ENCODE peak calls at places on chromosomes 12 and 14, in eight cellular contexts. J is upper lobe of right lung; S is endothelial cell of umbilical vein; C is tibial artery; V is CD4-positive, CD25-positive, alpha-beta regulatory T cell; Y is upper lobe of left lung; Z is heart left ventricle; Q is OCI-LY7. N is an unnamed sample.

GRCh38 chr12:32437095-32437515 is 37.7 kb downstream of the FGD4 start:
- DNase-seq in J (no peak), S (peak; percentile 81), C (no peak), V (no peak), Y (no peak), Z (no peak), Q (no peak), N (no peak)

GRCh38 chr12:27627123-27627835 is 69.0 kb upstream of the REP15 start:
- DNase-seq in J (no peak), S (peak; percentile 75), C (peak; percentile 49), V (no peak), Y (no peak), Z (no peak), Q (no peak), N (no peak)

GRCh38 chr12:85951823-85952222 is 77.7 kb downstream of the NTS start:
- DNase-seq in J (no peak), S (peak; percentile 55), C (no peak), V (no peak), Y (no peak), Z (no peak), Q (no peak), N (no peak)

GRCh38 chr12:11863988-11864387 is 206.8 kb upstream of the BCL2L14 start:
- DNase-seq in J (no peak), S (peak; percentile 89), C (no peak), V (no peak), Y (no peak), Z (peak; percentile 48), Q (no peak), N (no peak)

GRCh38 chr12:46489951-46490388 is 117.4 kb upstream of the SLC38A2 start:
- DNase-seq in J (no peak), S (peak; percentile 14), C (no peak), V (no peak), Y (no peak), Z (no peak), Q (no peak), N (no peak)

GRCh38 chr12:38890102-38890501 is 15.3 kb downstream of the CPNE8 start:
- DNase-seq in J (no peak), S (peak; percentile 39), C (no peak), V (no peak), Y (no peak), Z (no peak), Q (no peak), N (no peak)

GRCh38 chr14:24136684-24137528 is 912 bp downstream of the PSME1 start:
- DNase-seq in J (no peak), S (no peak), C (no peak), V (no peak), Y (no peak), Z (no peak), Q (no peak), N (no peak)

GRCh38 chr12:109777544-109777943 is 55.7 kb downstream of the TRPV4 start:
- DNase-seq in J (no peak), S (peak; percentile 14), C (no peak), V (no peak), Y (no peak), Z (no peak), Q (peak; percentile 91), N (peak; percentile 26)

GRCh38 chr12:16636435-16637055 is 30.6 kb upstream of the LMO3 start:
- DNase-seq in J (no peak), S (no peak), C (no peak), V (no peak), Y (no peak), Z (no peak), Q (peak; percentile 69), N (no peak)
- H3K27ac ChIP-seq in J (no peak overlapping the region), S (no peak overlapping the region), C (no peak overlapping the region), V (no peak overlapping the region), Y (no peak overlapping the region), Z (no peak overlapping the region), Q (peak overlapping the region; percentile 94), N (no peak overlapping the region)

GRCh38 chr14:91399868-91400640 is 17.6 kb downstream of the CCDC88C start:
- DNase-seq in J (no peak), S (no peak), C (no peak), V (peak; percentile 36), Y (no peak), Z (no peak), Q (peak; percentile 58), N (no peak)
- H3K4me1 ChIP-seq in J (peaks cover 48% of the 10 kb centered on the region), S (peaks cover 41% of the 10 kb centered on the region), C (peaks cover 5% of the 10 kb centered on the region), V (peaks cover 97% of the 10 kb centered on the region), Y (peaks cover 83% of the 10 kb centered on the region), Z (peaks cover 44% of the 10 kb centered on the region), Q (peaks cover 94% of the 10 kb centered on the region), N (peaks cover 7% of the 10 kb centered on the region)

DNA sequence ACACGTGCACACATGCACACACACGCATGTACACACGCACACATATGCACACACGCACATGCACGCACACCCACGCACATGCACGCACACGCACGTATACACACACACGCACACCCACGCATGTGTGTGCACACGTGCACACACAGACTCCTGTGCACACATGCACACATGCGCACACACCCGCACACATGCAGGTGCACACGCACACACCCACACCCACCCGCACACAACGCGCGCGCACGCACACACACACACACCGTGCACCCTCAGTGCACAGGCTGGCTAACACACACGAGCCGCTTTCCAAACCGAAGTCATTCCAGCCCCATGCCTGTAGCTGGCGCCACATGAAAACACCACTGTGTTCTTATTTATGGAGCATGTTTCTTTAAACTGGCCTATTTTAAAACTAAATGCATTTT is 45.3 kb downstream of the GALNT9 start:
- DNase-seq in J (no peak), S (peak; percentile 15), C (no peak), V (no peak), Y (peak; percentile 72), Z (no peak), Q (peak; percentile 4), N (peak; percentile 71)
- H3K27ac ChIP-seq in J (no peak overlapping the region), S (no peak overlapping the region), C (no peak overlapping the region), V (no peak overlapping the region), Y (no peak overlapping the region), Z (no peak overlapping the region), Q (no peak overlapping the region), N (peak overlapping the region; percentile 88)

GRCh38 chr12:120842595-120842994 is 61.6 kb downstream of the SPPL3 start:
- DNase-seq in J (no peak), S (no peak), C (no peak), V (no peak), Y (no peak), Z (no peak), Q (no peak), N (no peak)
- H3K4me1 ChIP-seq in J (peaks cover 17% of the 10 kb centered on the region), S (no peaks in the 10 kb centered on the region), C (peaks cover 58% of the 10 kb centered on the region), V (peaks cover 6% of the 10 kb centered on the region), Y (peaks cover 34% of the 10 kb centered on the region), Z (peaks cover 53% of the 10 kb centered on the region), Q (peaks cover 12% of the 10 kb centered on the region), N (no peaks in the 10 kb centered on the region)

GRCh38 chr12:16587514-16587913 is 18.4 kb downstream of the LMO3 start:
- DNase-seq in J (no peak), S (no peak), C (no peak), V (no peak), Y (no peak), Z (no peak), Q (no peak), N (no peak)
- H3K27ac ChIP-seq in J (peak overlapping the region; percentile 14), S (no peak overlapping the region), C (no peak overlapping the region), V (no peak overlapping the region), Y (peak overlapping the region; percentile 42), Z (no peak overlapping the region), Q (no peak overlapping the region), N (no peak overlapping the region)

DNA sequence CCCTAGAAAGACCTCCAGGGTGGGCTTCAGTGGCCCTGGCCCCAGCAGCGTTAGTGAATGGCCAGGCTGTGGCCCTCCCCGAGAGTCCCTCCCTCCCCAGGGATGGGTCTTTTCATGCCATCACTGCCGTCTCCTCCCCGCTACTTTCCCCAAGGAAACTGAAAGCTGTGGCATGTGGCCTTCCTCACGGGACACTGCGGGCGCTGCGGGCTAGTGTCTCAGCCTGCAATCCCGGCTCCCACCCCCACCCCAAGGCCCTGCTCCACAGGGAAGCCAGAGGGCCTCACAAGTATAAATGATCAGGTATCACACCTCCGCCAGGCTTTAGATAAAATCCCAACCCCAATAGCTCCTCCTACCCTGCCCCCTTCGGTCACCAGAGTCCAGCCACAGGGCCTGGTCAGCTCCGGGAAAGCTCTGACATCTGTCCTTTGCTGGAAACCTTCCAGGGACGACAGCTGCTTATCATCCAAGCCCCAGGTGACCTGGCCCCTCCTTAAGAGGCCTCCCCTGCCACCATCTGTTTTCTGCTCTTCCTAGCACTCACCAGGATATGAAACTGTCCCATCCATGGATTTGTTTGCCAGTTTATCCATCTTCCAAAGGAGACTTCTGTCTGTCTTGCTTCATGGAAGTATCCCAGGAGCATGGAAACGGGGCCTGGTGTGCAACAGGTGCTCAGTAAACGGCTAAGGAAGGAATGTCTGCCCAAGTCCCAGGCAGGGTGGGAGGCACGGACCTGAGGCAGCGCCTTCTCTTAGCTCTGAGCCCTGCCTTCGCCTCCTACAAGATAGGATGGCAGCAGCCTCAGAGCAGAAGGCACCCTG is 31.6 kb downstream of the CCDC85C start:
- DNase-seq in J (no peak), S (no peak), C (no peak), V (no peak), Y (no peak), Z (no peak), Q (no peak), N (no peak)
- H3K4me1 ChIP-seq in J (peaks cover 66% of the 10 kb centered on the region), S (no peaks in the 10 kb centered on the region), C (peaks cover 46% of the 10 kb centered on the region), V (no peaks in the 10 kb centered on the region), Y (peaks cover 79% of the 10 kb centered on the region), Z (peaks cover 99% of the 10 kb centered on the region), Q (peaks cover 15% of the 10 kb centered on the region), N (peaks cover 59% of the 10 kb centered on the region)

DNA sequence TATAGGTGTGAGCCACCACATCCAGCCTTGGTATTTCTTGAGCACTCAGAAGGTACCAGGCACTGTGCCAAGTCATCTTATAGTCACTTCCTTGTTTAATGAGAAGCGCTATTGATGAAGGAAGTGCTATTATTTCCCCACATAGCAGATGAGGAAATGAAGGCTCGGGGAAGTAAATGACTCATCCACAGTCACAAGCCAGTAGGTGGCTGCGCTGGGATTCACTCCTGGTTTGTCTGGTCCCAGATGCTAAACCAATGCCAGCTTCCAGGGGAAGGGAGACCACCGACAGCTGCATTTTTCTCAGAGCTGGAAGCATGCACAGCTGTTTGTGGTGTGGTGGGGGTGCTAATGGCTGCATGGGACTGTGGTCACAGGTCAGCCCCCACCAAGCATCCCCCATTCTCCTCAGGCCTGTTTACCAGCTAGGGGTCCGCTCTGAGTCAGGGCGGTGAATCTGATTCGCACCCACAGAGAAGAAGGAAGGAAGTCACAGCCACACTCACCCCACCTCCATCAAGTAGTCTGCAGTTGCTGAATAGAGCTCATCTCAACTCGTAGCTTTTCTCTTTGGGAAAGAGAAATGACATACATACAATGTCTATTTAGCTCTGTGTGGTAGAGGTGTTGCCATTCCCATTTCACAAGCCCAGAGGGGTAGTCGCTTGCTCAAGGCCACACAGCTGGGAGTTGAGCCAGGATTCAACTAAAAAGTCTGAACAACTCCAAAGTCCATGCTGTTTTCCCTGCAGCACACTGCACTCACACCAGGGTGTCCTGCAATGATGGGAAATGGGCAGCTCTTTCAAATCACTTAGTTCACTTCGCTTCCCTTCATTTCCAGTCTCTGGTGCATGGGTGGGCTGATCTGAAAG is 6.3 kb upstream of the LTBP2 start:
- DNase-seq in J (no peak), S (peak; percentile 83), C (peak; percentile 64), V (peak; percentile 31), Y (no peak), Z (peak; percentile 47), Q (peak; percentile 53), N (no peak)
- H3K27ac ChIP-seq in J (peak overlapping the region; percentile 47), S (peak overlapping the region; percentile 98), C (peak overlapping the region; percentile 72), V (peak overlapping the region; percentile 80), Y (peak overlapping the region; percentile 82), Z (peak overlapping the region; percentile 84), Q (no peak overlapping the region), N (no peak overlapping the region)

GRCh38 chr12:96210376-96211055 is 16.3 kb downstream of the ELK3 start:
- DNase-seq in J (no peak), S (peak; percentile 50), C (no peak), V (peak; percentile 20), Y (no peak), Z (no peak), Q (no peak), N (no peak)
- H3K4me1 ChIP-seq in J (peaks cover 48% of the 10 kb centered on the region), S (peaks cover 98% of the 10 kb centered on the region), C (peaks cover 20% of the 10 kb centered on the region), V (peaks cover 100% of the 10 kb centered on the region), Y (peaks cover 54% of the 10 kb centered on the region), Z (peaks cover 89% of the 10 kb centered on the region), Q (peaks cover 82% of the 10 kb centered on the region), N (peaks cover 12% of the 10 kb centered on the region)

N was measured in kidney.